ENCODE peak calls at places on chromosome 11, in seven cellular contexts. One of them, this sample, is unnamed.

GRCh38 chr11:115290479-115291390 is 213.5 kb downstream of the CADM1 start:
- DNase-seq in left lung: no peak
- DNase-seq in CD8-positive, alpha-beta T cell: no peak
- DNase-seq in pancreas: no peak
- DNase-seq in left ventricle myocardium inferior: no peak
- DNase-seq in IMR-90: no peak
- DNase-seq in CD4-positive, alpha-beta memory T cell: no peak
- DNase-seq in this sample: no peak

GRCh38 chr11:44531116-44531504 is 34.4 kb upstream of the CD82 start:
- DNase-seq in left lung: no peak
- DNase-seq in CD8-positive, alpha-beta T cell: no peak
- DNase-seq in pancreas: no peak
- DNase-seq in left ventricle myocardium inferior: no peak
- DNase-seq in IMR-90: no peak
- DNase-seq in CD4-positive, alpha-beta memory T cell: no peak
- DNase-seq in this sample: no peak

GRCh38 chr11:47714554-47715081 is 551 bp downstream of the AGBL2 start:
- DNase-seq in left lung: no peak
- DNase-seq in CD8-positive, alpha-beta T cell: peak; percentile 26
- DNase-seq in pancreas: no peak
- DNase-seq in left ventricle myocardium inferior: no peak
- DNase-seq in IMR-90: no peak
- DNase-seq in CD4-positive, alpha-beta memory T cell: no peak
- DNase-seq in this sample: no peak

GRCh38 chr11:1847941-1848639 is 4.8 kb upstream of the LSP1 start:
- DNase-seq in left lung: no peak
- DNase-seq in CD8-positive, alpha-beta T cell: no peak
- DNase-seq in pancreas: no peak
- DNase-seq in left ventricle myocardium inferior: no peak
- DNase-seq in IMR-90: no peak
- DNase-seq in CD4-positive, alpha-beta memory T cell: no peak
- DNase-seq in this sample: no peak

GRCh38 chr11:10743354-10744035 is 7.6 kb upstream of the CTR9 start:
- DNase-seq in left lung: no peak
- DNase-seq in CD8-positive, alpha-beta T cell: peak; percentile 43
- DNase-seq in pancreas: no peak
- DNase-seq in left ventricle myocardium inferior: no peak
- DNase-seq in IMR-90: no peak
- DNase-seq in CD4-positive, alpha-beta memory T cell: peak; percentile 68
- DNase-seq in this sample: no peak

GRCh38 chr11:66889974-66890373 is 33.1 kb downstream of the LRFN4 start:
- DNase-seq in left lung: no peak
- DNase-seq in CD8-positive, alpha-beta T cell: no peak
- DNase-seq in pancreas: no peak
- DNase-seq in left ventricle myocardium inferior: no peak
- DNase-seq in IMR-90: no peak
- DNase-seq in CD4-positive, alpha-beta memory T cell: no peak
- DNase-seq in this sample: no peak

GRCh38 chr11:12674936-12675696 is 895 bp downstream of the TEAD1 start:
- DNase-seq in left lung: no peak
- DNase-seq in CD8-positive, alpha-beta T cell: no peak
- DNase-seq in pancreas: peak; percentile 32
- DNase-seq in left ventricle myocardium inferior: peak; percentile 48
- DNase-seq in IMR-90: no peak
- DNase-seq in CD4-positive, alpha-beta memory T cell: no peak
- DNase-seq in this sample: peak; percentile 45

GRCh38 chr11:91972665-91973266 is 251.9 kb upstream of the FAT3 start:
- DNase-seq in left lung: no peak
- DNase-seq in CD8-positive, alpha-beta T cell: no peak
- DNase-seq in pancreas: peak; percentile 62
- DNase-seq in left ventricle myocardium inferior: no peak
- DNase-seq in IMR-90: no peak
- DNase-seq in CD4-positive, alpha-beta memory T cell: no peak
- DNase-seq in this sample: no peak

GRCh38 chr11:110069158-110069737 is 23.9 kb upstream of the ZC3H12C start:
- DNase-seq in left lung: peak; percentile 61
- DNase-seq in CD8-positive, alpha-beta T cell: no peak
- DNase-seq in pancreas: no peak
- DNase-seq in left ventricle myocardium inferior: peak; percentile 72
- DNase-seq in IMR-90: peak; percentile 88
- DNase-seq in CD4-positive, alpha-beta memory T cell: no peak
- DNase-seq in this sample: peak; percentile 55

DNA sequence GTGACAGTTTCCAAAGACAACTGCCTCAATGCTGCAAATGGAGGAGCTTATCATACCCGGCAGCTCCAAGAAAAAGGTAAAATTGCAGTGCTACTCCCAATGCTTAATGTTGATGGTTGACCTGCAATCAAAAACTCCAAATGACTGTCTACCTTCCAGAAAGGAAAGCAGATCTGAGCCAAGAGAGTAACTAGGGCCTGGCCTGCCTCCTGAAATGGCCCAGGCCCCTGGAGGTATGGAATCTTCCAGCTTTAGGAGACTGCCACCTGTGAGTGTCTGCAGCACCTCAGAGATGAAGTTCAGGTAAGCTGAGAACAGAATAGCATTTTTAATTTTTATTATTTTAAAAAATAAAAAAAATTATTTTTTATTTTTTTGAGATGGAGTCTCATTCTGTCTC is 23.7 kb downstream of the EXPH5 start:
- DNase-seq in left lung: no peak
- DNase-seq in CD8-positive, alpha-beta T cell: no peak
- DNase-seq in pancreas: no peak
- DNase-seq in left ventricle myocardium inferior: no peak
- DNase-seq in IMR-90: no peak
- DNase-seq in CD4-positive, alpha-beta memory T cell: no peak
- DNase-seq in this sample: no peak
- H3K27ac ChIP-seq in left lung: no peak overlapping the region
- H3K27ac ChIP-seq in CD8-positive, alpha-beta T cell: no peak overlapping the region
- H3K27ac ChIP-seq in pancreas: no peak overlapping the region
- H3K27ac ChIP-seq in left ventricle myocardium inferior: no peak overlapping the region
- H3K27ac ChIP-seq in IMR-90: no peak overlapping the region
- H3K27ac ChIP-seq in CD4-positive, alpha-beta memory T cell: no peak overlapping the region
- H3K27ac ChIP-seq in this sample: no peak overlapping the region

DNA sequence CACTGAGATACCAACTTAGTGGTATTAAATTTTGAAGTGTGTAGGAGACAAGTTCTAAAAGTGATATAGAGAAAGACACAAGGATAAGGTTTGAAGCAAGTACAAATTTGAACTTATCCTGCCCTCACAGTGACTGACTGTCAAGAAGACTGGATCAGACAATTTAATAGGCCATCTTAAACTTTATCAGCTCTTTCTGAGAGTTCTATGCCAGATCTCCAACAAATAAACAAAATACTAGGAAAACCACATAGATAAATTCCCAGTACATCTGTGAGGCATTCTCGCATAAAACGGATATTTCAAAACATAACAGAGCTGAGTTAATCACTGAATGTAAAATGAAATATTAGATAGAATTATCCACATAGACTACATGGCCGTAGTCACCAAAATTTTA is 121.0 kb upstream of the LUZP2 start:
- DNase-seq in left lung: no peak
- DNase-seq in CD8-positive, alpha-beta T cell: no peak
- DNase-seq in pancreas: no peak
- DNase-seq in left ventricle myocardium inferior: no peak
- DNase-seq in IMR-90: peak; percentile 20
- DNase-seq in CD4-positive, alpha-beta memory T cell: no peak
- DNase-seq in this sample: no peak
- H3K27ac ChIP-seq in left lung: no peak overlapping the region
- H3K27ac ChIP-seq in CD8-positive, alpha-beta T cell: no peak overlapping the region
- H3K27ac ChIP-seq in pancreas: no peak overlapping the region
- H3K27ac ChIP-seq in left ventricle myocardium inferior: no peak overlapping the region
- H3K27ac ChIP-seq in IMR-90: no peak overlapping the region
- H3K27ac ChIP-seq in CD4-positive, alpha-beta memory T cell: no peak overlapping the region
- H3K27ac ChIP-seq in this sample: no peak overlapping the region

DNA sequence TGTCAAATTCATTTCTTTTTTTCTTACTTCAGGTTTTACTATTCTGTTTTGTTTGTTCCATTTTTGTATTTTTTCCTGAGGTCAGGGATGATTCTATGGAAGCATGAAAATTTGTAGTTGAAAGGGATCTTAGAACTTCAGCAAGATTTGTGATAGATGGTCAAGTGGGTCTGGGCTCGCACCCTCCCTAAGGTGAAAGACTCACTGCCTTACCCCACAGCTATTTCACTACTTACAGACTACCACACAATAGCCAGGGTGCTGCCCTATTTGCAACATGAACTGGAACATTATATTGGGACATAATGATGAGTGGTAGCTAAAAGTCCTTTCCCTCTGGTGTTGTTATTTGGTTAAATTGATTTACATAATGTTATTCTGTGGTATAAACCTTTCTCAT is 62.6 kb downstream of the MAML2 start:
- DNase-seq in left lung: no peak
- DNase-seq in CD8-positive, alpha-beta T cell: no peak
- DNase-seq in pancreas: no peak
- DNase-seq in left ventricle myocardium inferior: no peak
- DNase-seq in IMR-90: no peak
- DNase-seq in CD4-positive, alpha-beta memory T cell: no peak
- DNase-seq in this sample: no peak
- H3K27ac ChIP-seq in left lung: no peak overlapping the region
- H3K27ac ChIP-seq in CD8-positive, alpha-beta T cell: no peak overlapping the region
- H3K27ac ChIP-seq in pancreas: no peak overlapping the region
- H3K27ac ChIP-seq in left ventricle myocardium inferior: no peak overlapping the region
- H3K27ac ChIP-seq in IMR-90: no peak overlapping the region
- H3K27ac ChIP-seq in CD4-positive, alpha-beta memory T cell: no peak overlapping the region
- H3K27ac ChIP-seq in this sample: no peak overlapping the region

GRCh38 chr11:70720291-70720690 is 322.0 kb downstream of the CTTN start:
- DNase-seq in left lung: no peak
- DNase-seq in CD8-positive, alpha-beta T cell: no peak
- DNase-seq in pancreas: no peak
- DNase-seq in left ventricle myocardium inferior: no peak
- DNase-seq in IMR-90: no peak
- DNase-seq in CD4-positive, alpha-beta memory T cell: no peak
- DNase-seq in this sample: no peak
- H3K27ac ChIP-seq in left lung: no peak overlapping the region
- H3K27ac ChIP-seq in CD8-positive, alpha-beta T cell: no peak overlapping the region
- H3K27ac ChIP-seq in pancreas: no peak overlapping the region
- H3K27ac ChIP-seq in left ventricle myocardium inferior: no peak overlapping the region
- H3K27ac ChIP-seq in IMR-90: no peak overlapping the region
- H3K27ac ChIP-seq in CD4-positive, alpha-beta memory T cell: no peak overlapping the region
- H3K27ac ChIP-seq in this sample: no peak overlapping the region

This sample was measured in SJSA1.